ENCODE peak calls at places on chromosomes 11 and 22, in ten cellular contexts. K, U, V, R, D, A, O, E, C and N are unnamed samples.

GRCh38 chr11:100640071-100640470 is 47.0 kb upstream of the ARHGAP42 start:
- DNase-seq in K (no peak), U (no peak), V (no peak), R (no peak), D (no peak), A (no peak), O (no peak), E (no peak), C (no peak), N (no peak)

GRCh38 chr22:39808087-39808486 is 85.5 kb downstream of the ENTHD1 start:
- DNase-seq in K (peak), U (peak), V (no peak), R (no peak), D (peak), A (no peak), O (no peak), E (no peak), C (no peak), N (no peak)

GRCh38 chr11:117199061-117199915 is at the start of gene TAGLN:
- DNase-seq in K (no peak), U (no peak), V (peak), R (peak), D (peak), A (peak), O (peak), E (peak), C (peak), N (no peak)

GRCh38 chr11:75879737-75880136 is 64.7 kb downstream of the UVRAG start:
- DNase-seq in K (no peak), U (no peak), V (no peak), R (no peak), D (no peak), A (no peak), O (no peak), E (no peak), C (no peak), N (no peak)

GRCh38 chr11:40170076-40170475 is 1289.4 kb downstream of the LRRC4C start:
- DNase-seq in K (no peak), U (no peak), V (no peak), R (no peak), D (no peak), A (no peak), O (no peak), E (no peak), C (no peak), N (no peak)

GRCh38 chr11:32034149-32034548 is 56.7 kb upstream of the RCN1 start:
- DNase-seq in K (no peak), U (no peak), V (peak), R (peak), D (no peak), A (no peak), O (no peak), E (no peak), C (no peak), N (no peak)

GRCh38 chr11:100329352-100329751 is 357.7 kb upstream of the ARHGAP42 start:
- DNase-seq in K (no peak), U (no peak), V (no peak), R (no peak), D (no peak), A (no peak), O (no peak), E (no peak), C (no peak), N (no peak)

GRCh38 chr22:21587803-21588611 is 20.5 kb downstream of the UBE2L3 start:
- DNase-seq in K (no peak), U (no peak), V (peak), R (peak), D (no peak), A (no peak), O (no peak), E (no peak), C (no peak), N (no peak)

GRCh38 chr11:62000539-62001446 is 33.4 kb upstream of the FTH1 start:
- DNase-seq in K (no peak), U (no peak), V (no peak), R (no peak), D (no peak), A (no peak), O (no peak), E (no peak), C (no peak), N (no peak)

GRCh38 chr11:1834132-1834610 is 619 bp upstream of the SYT8 start:
- DNase-seq in K (no peak), U (no peak), V (peak), R (no peak), D (no peak), A (peak), O (peak), E (peak), C (peak), N (no peak)

GRCh38 chr11:78469905-78470304 is 52.3 kb upstream of the GAB2 start:
- DNase-seq in K (no peak), U (no peak), V (peak), R (no peak), D (no peak), A (no peak), O (no peak), E (no peak), C (no peak), N (no peak)

GRCh38 chr11:61195710-61196109 is 7.6 kb upstream of the PGA3 start:
- DNase-seq in K (no peak), U (no peak), V (no peak), R (no peak), D (no peak), A (peak), O (peak), E (peak), C (no peak), N (no peak)

GRCh38 chr22:49458708-49459099 is 369.0 kb downstream of the BRD1 start:
- DNase-seq in K (no peak), U (no peak), V (no peak), R (no peak), D (no peak), A (no peak), O (no peak), E (no peak), C (no peak), N (no peak)

GRCh38 chr22:48943567-48944432 is 883.9 kb downstream of the BRD1 start:
- DNase-seq in K (peak), U (peak), V (peak), R (no peak), D (peak), A (no peak), O (no peak), E (peak), C (no peak), N (peak)

GRCh38 chr11:6476571-6476970 is 2.8 kb upstream of the TRIM3 start:
- DNase-seq in K (no peak), U (no peak), V (no peak), R (no peak), D (no peak), A (no peak), O (no peak), E (no peak), C (no peak), N (no peak)

GRCh38 chr11:6473481-6474422 is at the start of gene TRIM3:
- DNase-seq in K (peak), U (peak), V (peak), R (peak), D (peak), A (peak), O (peak), E (peak), C (peak), N (peak)

GRCh38 chr11:6475936-6476335 is 2.2 kb upstream of the TRIM3 start:
- DNase-seq in K (no peak), U (no peak), V (no peak), R (no peak), D (peak), A (no peak), O (no peak), E (peak), C (no peak), N (no peak)

GRCh38 chr11:6474423-6474792 is 667 bp upstream of the TRIM3 start:
- DNase-seq in K (no peak), U (no peak), V (peak), R (no peak), D (no peak), A (no peak), O (no peak), E (no peak), C (no peak), N (no peak)

DNA sequence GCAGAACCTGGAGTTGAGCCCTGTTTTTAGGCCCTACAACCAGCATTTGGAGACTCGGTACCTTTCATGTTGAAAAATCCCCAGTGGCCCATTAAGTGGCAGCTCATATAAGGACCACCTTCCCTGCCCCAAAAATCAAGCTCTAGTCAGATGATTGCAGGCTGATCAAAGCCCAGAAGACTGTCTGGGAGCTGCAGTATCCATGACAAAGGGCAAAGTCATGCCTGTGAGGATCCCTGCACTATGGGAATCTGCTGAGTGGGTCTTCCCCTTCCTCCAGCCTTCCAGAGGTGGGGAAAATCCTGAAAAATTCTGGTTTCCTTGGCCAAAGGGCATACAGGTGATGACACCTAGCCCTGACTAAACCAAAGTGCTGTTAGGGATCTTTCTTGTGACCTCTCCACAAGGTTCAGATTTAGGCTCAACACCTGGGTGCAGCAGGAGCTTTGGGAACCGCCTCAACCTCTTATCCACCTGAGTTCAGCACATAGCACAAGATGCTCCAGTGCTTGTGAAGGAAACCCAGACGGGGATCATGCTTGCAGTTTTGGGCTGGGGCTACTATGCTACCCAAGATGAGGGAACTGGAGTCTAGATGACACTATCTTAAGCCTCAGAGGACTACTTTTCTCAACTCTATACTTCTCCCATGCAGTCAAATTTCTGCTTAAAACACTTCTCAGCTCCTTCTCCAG is 1.2 kb upstream of the TRIM3 start:
- DNase-seq in K (no peak), U (no peak), V (no peak), R (no peak), D (no peak), A (no peak), O (no peak), E (no peak), C (no peak), N (no peak)
- H3K27ac ChIP-seq in K (peak), U (no peak), V (peak), R (peak), D (no peak), A (peak), O (no peak), E (peak), C (peak), N (no peak)

DNA sequence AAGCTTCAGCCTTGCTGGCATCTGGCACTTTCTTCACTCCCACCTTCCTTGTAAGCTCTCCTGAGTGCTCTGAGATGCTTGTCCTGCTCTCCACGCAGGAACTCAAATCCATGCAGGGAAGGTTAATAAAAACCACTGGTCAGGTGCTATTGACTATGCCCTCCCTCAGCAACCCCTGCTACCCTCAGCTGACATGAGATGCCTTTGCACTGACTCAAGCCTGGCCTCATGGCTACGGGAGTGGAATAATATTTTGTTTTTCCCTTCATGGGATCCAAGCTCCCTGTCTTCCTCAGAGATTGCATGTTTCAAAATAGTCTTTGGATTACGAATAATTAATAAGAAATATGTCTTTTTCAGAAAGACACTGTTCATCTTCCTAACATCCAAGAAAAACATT is 31.7 kb upstream of the ABCC8 start:
- DNase-seq in K (no peak), U (no peak), V (peak), R (no peak), D (no peak), A (peak), O (no peak), E (no peak), C (no peak), N (no peak)
- H3K27ac ChIP-seq in K (no peak), U (no peak), V (no peak), R (no peak), D (no peak), A (no peak), O (no peak), E (no peak), C (peak), N (no peak)

GRCh38 chr22:29626497-29627195 is 23.2 kb downstream of the NF2 start:
- DNase-seq in K (no peak), U (no peak), V (no peak), R (peak), D (no peak), A (no peak), O (no peak), E (no peak), C (no peak), N (no peak)
- H3K27ac ChIP-seq in K (peak), U (no peak), V (peak), R (peak), D (no peak), A (no peak), O (no peak), E (no peak), C (no peak), N (no peak)

DNA sequence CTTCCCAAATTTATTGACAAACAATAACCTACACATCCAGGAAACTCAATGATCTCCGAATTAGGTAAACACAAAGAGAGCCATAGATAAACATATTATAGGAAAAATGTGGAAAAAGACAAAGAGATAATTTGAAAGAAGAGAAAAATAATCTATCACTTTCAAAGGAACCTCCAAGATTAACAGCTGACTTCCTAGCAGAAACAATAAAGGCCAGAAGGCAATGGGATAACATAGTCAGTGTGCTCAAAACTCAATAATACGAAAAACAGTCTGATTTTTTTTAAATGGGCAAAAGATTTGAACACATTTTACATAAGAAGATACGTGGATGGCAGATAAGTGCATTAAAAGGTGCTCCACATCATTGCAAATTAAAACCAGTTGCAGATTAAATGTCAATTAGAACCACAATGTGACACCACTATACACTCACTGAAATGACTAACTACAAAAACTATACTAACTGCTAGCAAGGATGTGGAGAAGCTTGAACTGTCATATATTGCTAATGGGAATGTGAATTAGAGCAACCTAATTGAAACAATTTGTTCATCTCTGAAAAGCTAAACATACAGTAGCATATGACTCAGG is 300.4 kb downstream of the TMEM135 start:
- DNase-seq in K (no peak), U (no peak), V (no peak), R (no peak), D (no peak), A (no peak), O (no peak), E (no peak), C (no peak), N (no peak)
- H3K27ac ChIP-seq in K (no peak), U (no peak), V (no peak), R (no peak), D (no peak), A (no peak), O (no peak), E (no peak), C (no peak), N (no peak)

DNA sequence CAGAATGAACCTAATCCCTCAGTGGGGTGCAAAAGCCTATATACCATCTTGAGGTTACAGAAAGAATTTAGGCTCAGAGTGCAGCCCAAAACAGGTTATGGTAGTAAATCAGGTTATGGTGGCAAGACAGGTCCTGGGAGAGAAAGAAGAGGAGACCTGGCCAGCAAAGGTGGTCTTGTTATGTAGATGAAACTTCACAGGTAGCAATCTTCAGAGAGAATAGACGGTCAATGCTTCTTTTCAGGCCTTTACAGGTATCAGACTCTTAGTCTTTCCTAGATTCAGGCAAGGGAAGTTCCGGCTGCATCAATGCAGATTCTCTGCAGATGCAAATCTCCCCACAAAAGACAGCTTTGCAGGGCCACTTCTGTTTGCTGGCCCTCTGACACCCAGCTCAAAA is 45.8 kb upstream of the SORL1 start:
- DNase-seq in K (no peak), U (no peak), V (no peak), R (no peak), D (peak), A (no peak), O (no peak), E (no peak), C (no peak), N (no peak)
- H3K27ac ChIP-seq in K (no peak), U (no peak), V (no peak), R (no peak), D (no peak), A (no peak), O (no peak), E (no peak), C (no peak), N (no peak)

GRCh38 chr22:19628038-19628776 is 86.1 kb upstream of the SEPTIN5 start:
- DNase-seq in K (no peak), U (no peak), V (no peak), R (no peak), D (no peak), A (no peak), O (no peak), E (no peak), C (no peak), N (no peak)

GRCh38 chr22:19629331-19629719 is 85.0 kb upstream of the SEPTIN5 start:
- DNase-seq in K (no peak), U (no peak), V (peak), R (no peak), D (no peak), A (peak), O (no peak), E (no peak), C (no peak), N (no peak)

GRCh38 chr22:19626666-19627065 is 87.6 kb upstream of the SEPTIN5 start:
- DNase-seq in K (no peak), U (no peak), V (peak), R (no peak), D (no peak), A (no peak), O (no peak), E (no peak), C (no peak), N (no peak)

GRCh38 chr22:19625331-19626041 is 88.8 kb upstream of the SEPTIN5 start:
- DNase-seq in K (no peak), U (no peak), V (peak), R (no peak), D (no peak), A (peak), O (no peak), E (no peak), C (no peak), N (no peak)

GRCh38 chr22:19626042-19626560 is 88.2 kb upstream of the SEPTIN5 start:
- DNase-seq in K (no peak), U (no peak), V (peak), R (no peak), D (no peak), A (no peak), O (no peak), E (no peak), C (no peak), N (no peak)
- H3K27ac ChIP-seq in K (no peak), U (no peak), V (no peak), R (no peak), D (no peak), A (no peak), O (no peak), E (no peak), C (no peak), N (no peak)

GRCh38 chr11:11822946-11823345 is 18.8 kb upstream of the USP47 start:
- DNase-seq in K (no peak), U (no peak), V (no peak), R (no peak), D (no peak), A (no peak), O (no peak), E (no peak), C (no peak), N (no peak)

GRCh38 chr11:11821899-11822298 is 19.9 kb upstream of the USP47 start:
- DNase-seq in K (no peak), U (no peak), V (no peak), R (no peak), D (no peak), A (no peak), O (no peak), E (no peak), C (no peak), N (no peak)

GRCh38 chr11:11826260-11826659 is 15.5 kb upstream of the USP47 start:
- DNase-seq in K (no peak), U (no peak), V (no peak), R (no peak), D (no peak), A (no peak), O (no peak), E (no peak), C (no peak), N (no peak)

GRCh38 chr11:11827272-11827671 is 14.5 kb upstream of the USP47 start:
- DNase-seq in K (no peak), U (no peak), V (no peak), R (no peak), D (no peak), A (no peak), O (no peak), E (no peak), C (no peak), N (no peak)
- H3K27ac ChIP-seq in K (no peak), U (no peak), V (no peak), R (no peak), D (no peak), A (no peak), O (no peak), E (no peak), C (no peak), N (no peak)

GRCh38 chr22:37559521-37559900 is 769 bp upstream of the CDC42EP1 start:
- DNase-seq in K (no peak), U (no peak), V (peak), R (no peak), D (no peak), A (no peak), O (no peak), E (no peak), C (no peak), N (no peak)
- H3K27ac ChIP-seq in K (peak), U (no peak), V (peak), R (no peak), D (no peak), A (peak), O (peak), E (peak), C (peak), N (peak)

GRCh38 chr22:31107206-31108118 is at the start of gene SELENOM:
- DNase-seq in K (peak), U (peak), V (peak), R (peak), D (peak), A (peak), O (peak), E (peak), C (peak), N (peak)

GRCh38 chr22:31104869-31105268 is 2.5 kb downstream of the SELENOM start:
- DNase-seq in K (no peak), U (no peak), V (peak), R (no peak), D (peak), A (no peak), O (no peak), E (no peak), C (peak), N (no peak)

GRCh38 chr22:31106001-31106571 is 1.3 kb downstream of the SELENOM start:
- DNase-seq in K (no peak), U (no peak), V (peak), R (no peak), D (no peak), A (no peak), O (no peak), E (no peak), C (no peak), N (no peak)

GRCh38 chr22:31105282-31105929 is 2.0 kb downstream of the SELENOM start:
- DNase-seq in K (no peak), U (no peak), V (peak), R (no peak), D (no peak), A (no peak), O (no peak), E (no peak), C (no peak), N (no peak)

GRCh38 chr22:31106651-31107205 is 640 bp downstream of the SELENOM start:
- DNase-seq in K (no peak), U (no peak), V (peak), R (no peak), D (no peak), A (no peak), O (no peak), E (no peak), C (peak), N (no peak)
- H3K27ac ChIP-seq in K (peak), U (no peak), V (peak), R (peak), D (no peak), A (peak), O (peak), E (peak), C (peak), N (peak)

GRCh38 chr11:83007477-83007876 is 64.2 kb downstream of the RAB30 start:
- DNase-seq in K (no peak), U (no peak), V (no peak), R (no peak), D (no peak), A (no peak), O (no peak), E (no peak), C (no peak), N (no peak)
- H3K27ac ChIP-seq in K (no peak), U (no peak), V (no peak), R (no peak), D (no peak), A (no peak), O (no peak), E (peak), C (peak), N (peak)